ENCODE peak calls at places on chromosomes 7 and 10, in nine cellular contexts. One of them, this sample, is unnamed. For H3K36me3, the result is how much of the 10 kb centered on the place peaks cover.

GRCh38 chr10:11359849-11360248 is 251.6 kb downstream of the USP6NL start:
- DNase-seq in thyroid gland: no peak
- DNase-seq in ascending aorta: no peak
- DNase-seq in neural progenitor cell: no peak
- DNase-seq in fibroblast of lung: no peak
- DNase-seq in psoas muscle: no peak
- DNase-seq in sigmoid colon: no peak
- DNase-seq in testis: no peak
- DNase-seq in brain microvascular endothelial cell: no peak
- DNase-seq in this sample: no peak

GRCh38 chr7:90246184-90246583 is 1.2 kb downstream of the CFAP69 start:
- DNase-seq in thyroid gland: no peak
- DNase-seq in ascending aorta: no peak
- DNase-seq in neural progenitor cell: peak
- DNase-seq in fibroblast of lung: peak
- DNase-seq in psoas muscle: no peak
- DNase-seq in sigmoid colon: peak
- DNase-seq in testis: no peak
- DNase-seq in brain microvascular endothelial cell: no peak
- DNase-seq in this sample: peak

GRCh38 chr10:131855763-131856401 is 44.9 kb upstream of the PPP2R2D start:
- DNase-seq in thyroid gland: no peak
- DNase-seq in ascending aorta: peak
- DNase-seq in neural progenitor cell: no peak
- DNase-seq in fibroblast of lung: no peak
- DNase-seq in psoas muscle: no peak
- DNase-seq in sigmoid colon: peak
- DNase-seq in testis: no peak
- DNase-seq in brain microvascular endothelial cell: no peak
- DNase-seq in this sample: no peak

GRCh38 chr7:8389898-8390642 is 43.3 kb upstream of the NXPH1 start:
- DNase-seq in thyroid gland: no peak
- DNase-seq in ascending aorta: no peak
- DNase-seq in neural progenitor cell: peak
- DNase-seq in fibroblast of lung: no peak
- DNase-seq in psoas muscle: peak
- DNase-seq in sigmoid colon: no peak
- DNase-seq in testis: peak
- DNase-seq in brain microvascular endothelial cell: no peak
- DNase-seq in this sample: no peak

GRCh38 chr10:97904026-97904410 is 54.4 kb downstream of the GOLGA7B start:
- DNase-seq in thyroid gland: no peak
- DNase-seq in ascending aorta: no peak
- DNase-seq in neural progenitor cell: no peak
- DNase-seq in fibroblast of lung: no peak
- DNase-seq in psoas muscle: no peak
- DNase-seq in sigmoid colon: no peak
- DNase-seq in testis: no peak
- DNase-seq in brain microvascular endothelial cell: no peak
- DNase-seq in this sample: no peak

GRCh38 chr7:151592330-151592729 is 72.6 kb upstream of the RHEB start:
- DNase-seq in thyroid gland: no peak
- DNase-seq in ascending aorta: no peak
- DNase-seq in neural progenitor cell: no peak
- DNase-seq in fibroblast of lung: no peak
- DNase-seq in psoas muscle: no peak
- DNase-seq in sigmoid colon: no peak
- DNase-seq in testis: no peak
- DNase-seq in brain microvascular endothelial cell: no peak
- DNase-seq in this sample: no peak

GRCh38 chr7:149802966-149803365 is 29.6 kb upstream of the ZNF467 start:
- DNase-seq in thyroid gland: no peak
- DNase-seq in ascending aorta: no peak
- DNase-seq in neural progenitor cell: no peak
- DNase-seq in fibroblast of lung: no peak
- DNase-seq in psoas muscle: no peak
- DNase-seq in sigmoid colon: no peak
- DNase-seq in testis: no peak
- DNase-seq in brain microvascular endothelial cell: no peak
- DNase-seq in this sample: no peak

GRCh38 chr10:123496996-123497660 is 169.0 kb upstream of the GPR26 start:
- DNase-seq in thyroid gland: no peak
- DNase-seq in ascending aorta: no peak
- DNase-seq in neural progenitor cell: no peak
- DNase-seq in fibroblast of lung: no peak
- DNase-seq in psoas muscle: no peak
- DNase-seq in sigmoid colon: no peak
- DNase-seq in testis: no peak
- DNase-seq in brain microvascular endothelial cell: no peak
- DNase-seq in this sample: no peak

GRCh38 chr7:25260862-25261454 is 32.7 kb upstream of the NPVF start:
- DNase-seq in thyroid gland: no peak
- DNase-seq in ascending aorta: no peak
- DNase-seq in neural progenitor cell: no peak
- DNase-seq in fibroblast of lung: peak
- DNase-seq in psoas muscle: no peak
- DNase-seq in sigmoid colon: no peak
- DNase-seq in testis: no peak
- DNase-seq in brain microvascular endothelial cell: peak
- DNase-seq in this sample: peak

GRCh38 chr7:140672382-140673062 is at the start of gene ADCK2:
- DNase-seq in thyroid gland: peak
- DNase-seq in ascending aorta: peak
- DNase-seq in neural progenitor cell: peak
- DNase-seq in fibroblast of lung: no peak
- DNase-seq in psoas muscle: peak
- DNase-seq in sigmoid colon: peak
- DNase-seq in testis: peak
- DNase-seq in brain microvascular endothelial cell: no peak
- DNase-seq in this sample: no peak

GRCh38 chr7:152574892-152575511 is 100.9 kb downstream of the XRCC2 start:
- DNase-seq in thyroid gland: no peak
- DNase-seq in ascending aorta: no peak
- DNase-seq in neural progenitor cell: no peak
- DNase-seq in fibroblast of lung: no peak
- DNase-seq in psoas muscle: no peak
- DNase-seq in sigmoid colon: no peak
- DNase-seq in testis: no peak
- DNase-seq in brain microvascular endothelial cell: no peak
- DNase-seq in this sample: no peak

GRCh38 chr7:70616821-70617220 is 515.1 kb upstream of the GALNT17 start:
- DNase-seq in thyroid gland: no peak
- DNase-seq in ascending aorta: no peak
- DNase-seq in neural progenitor cell: no peak
- DNase-seq in fibroblast of lung: no peak
- DNase-seq in psoas muscle: no peak
- DNase-seq in sigmoid colon: no peak
- DNase-seq in testis: no peak
- DNase-seq in brain microvascular endothelial cell: no peak
- DNase-seq in this sample: no peak

GRCh38 chr7:101880536-101881443 is 63.4 kb downstream of the CUX1 start:
- DNase-seq in thyroid gland: no peak
- DNase-seq in ascending aorta: no peak
- DNase-seq in neural progenitor cell: no peak
- DNase-seq in fibroblast of lung: peak
- DNase-seq in psoas muscle: no peak
- DNase-seq in sigmoid colon: no peak
- DNase-seq in testis: no peak
- DNase-seq in brain microvascular endothelial cell: peak
- DNase-seq in this sample: peak

GRCh38 chr7:121113288-121113687 is 124.8 kb downstream of the CPED1 start:
- DNase-seq in thyroid gland: no peak
- DNase-seq in ascending aorta: no peak
- DNase-seq in neural progenitor cell: no peak
- DNase-seq in fibroblast of lung: peak
- DNase-seq in psoas muscle: no peak
- DNase-seq in sigmoid colon: no peak
- DNase-seq in testis: no peak
- DNase-seq in brain microvascular endothelial cell: peak
- DNase-seq in this sample: no peak

GRCh38 chr7:36884863-36885262 is 160.6 kb upstream of the AOAH start:
- DNase-seq in thyroid gland: no peak
- DNase-seq in ascending aorta: no peak
- DNase-seq in neural progenitor cell: no peak
- DNase-seq in fibroblast of lung: no peak
- DNase-seq in psoas muscle: no peak
- DNase-seq in sigmoid colon: no peak
- DNase-seq in testis: no peak
- DNase-seq in brain microvascular endothelial cell: no peak
- DNase-seq in this sample: no peak
- H3K36me3 ChIP-seq in thyroid gland: under half
- H3K36me3 ChIP-seq in ascending aorta: under half
- H3K36me3 ChIP-seq in neural progenitor cell: under half
- H3K36me3 ChIP-seq in fibroblast of lung: under half
- H3K36me3 ChIP-seq in psoas muscle: under half
- H3K36me3 ChIP-seq in sigmoid colon: under half
- H3K36me3 ChIP-seq in testis: under half
- H3K36me3 ChIP-seq in brain microvascular endothelial cell: under half
- H3K36me3 ChIP-seq in this sample: under half

GRCh38 chr7:40489844-40490602 is 355.2 kb downstream of the SUGCT start:
- DNase-seq in thyroid gland: no peak
- DNase-seq in ascending aorta: no peak
- DNase-seq in neural progenitor cell: no peak
- DNase-seq in fibroblast of lung: no peak
- DNase-seq in psoas muscle: no peak
- DNase-seq in sigmoid colon: no peak
- DNase-seq in testis: no peak
- DNase-seq in brain microvascular endothelial cell: no peak
- DNase-seq in this sample: no peak
- TF ChIP-seq CTCF in thyroid gland: no peak
- TF ChIP-seq CTCF in ascending aorta: no peak
- TF ChIP-seq CTCF in neural progenitor cell: no peak
- TF ChIP-seq CTCF in fibroblast of lung: no peak
- TF ChIP-seq CTCF in psoas muscle: no peak
- TF ChIP-seq CTCF in sigmoid colon: no peak
- TF ChIP-seq CTCF in testis: no peak
- TF ChIP-seq CTCF in brain microvascular endothelial cell: peak
- TF ChIP-seq CTCF in this sample: no peak

GRCh38 chr7:106256137-106256536 is 28.6 kb downstream of the NAMPT start:
- DNase-seq in thyroid gland: no peak
- DNase-seq in ascending aorta: no peak
- DNase-seq in neural progenitor cell: no peak
- DNase-seq in fibroblast of lung: no peak
- DNase-seq in psoas muscle: no peak
- DNase-seq in sigmoid colon: no peak
- DNase-seq in testis: no peak
- DNase-seq in brain microvascular endothelial cell: no peak
- DNase-seq in this sample: no peak
- H3K36me3 ChIP-seq in thyroid gland: under half
- H3K36me3 ChIP-seq in ascending aorta: half or more
- H3K36me3 ChIP-seq in neural progenitor cell: under half
- H3K36me3 ChIP-seq in fibroblast of lung: under half
- H3K36me3 ChIP-seq in psoas muscle: half or more
- H3K36me3 ChIP-seq in sigmoid colon: under half
- H3K36me3 ChIP-seq in testis: under half
- H3K36me3 ChIP-seq in brain microvascular endothelial cell: under half
- H3K36me3 ChIP-seq in this sample: under half

GRCh38 chr7:2732959-2733584 is 45.1 kb downstream of the AMZ1 start:
- DNase-seq in thyroid gland: no peak
- DNase-seq in ascending aorta: peak
- DNase-seq in neural progenitor cell: no peak
- DNase-seq in fibroblast of lung: peak
- DNase-seq in psoas muscle: peak
- DNase-seq in sigmoid colon: peak
- DNase-seq in testis: peak
- DNase-seq in brain microvascular endothelial cell: peak
- DNase-seq in this sample: peak
- TF ChIP-seq CTCF in thyroid gland: no peak
- TF ChIP-seq CTCF in ascending aorta: no peak
- TF ChIP-seq CTCF in neural progenitor cell: no peak
- TF ChIP-seq CTCF in fibroblast of lung: peak
- TF ChIP-seq CTCF in psoas muscle: peak
- TF ChIP-seq CTCF in sigmoid colon: no peak
- TF ChIP-seq CTCF in testis: no peak
- TF ChIP-seq CTCF in brain microvascular endothelial cell: peak
- TF ChIP-seq CTCF in this sample: peak

GRCh38 chr10:18665815-18666558 is 6.8 kb downstream of the ARL5B start:
- DNase-seq in thyroid gland: no peak
- DNase-seq in ascending aorta: no peak
- DNase-seq in neural progenitor cell: no peak
- DNase-seq in fibroblast of lung: peak
- DNase-seq in psoas muscle: no peak
- DNase-seq in sigmoid colon: no peak
- DNase-seq in testis: no peak
- DNase-seq in brain microvascular endothelial cell: no peak
- DNase-seq in this sample: no peak

GRCh38 chr10:18660816-18661431 is 1.7 kb downstream of the ARL5B start:
- DNase-seq in thyroid gland: no peak
- DNase-seq in ascending aorta: no peak
- DNase-seq in neural progenitor cell: no peak
- DNase-seq in fibroblast of lung: no peak
- DNase-seq in psoas muscle: no peak
- DNase-seq in sigmoid colon: no peak
- DNase-seq in testis: no peak
- DNase-seq in brain microvascular endothelial cell: no peak
- DNase-seq in this sample: no peak

GRCh38 chr10:18668026-18668425 is 8.8 kb downstream of the ARL5B start:
- DNase-seq in thyroid gland: no peak
- DNase-seq in ascending aorta: no peak
- DNase-seq in neural progenitor cell: no peak
- DNase-seq in fibroblast of lung: no peak
- DNase-seq in psoas muscle: no peak
- DNase-seq in sigmoid colon: no peak
- DNase-seq in testis: no peak
- DNase-seq in brain microvascular endothelial cell: no peak
- DNase-seq in this sample: no peak

GRCh38 chr10:18665079-18665478 is 5.8 kb downstream of the ARL5B start:
- DNase-seq in thyroid gland: no peak
- DNase-seq in ascending aorta: no peak
- DNase-seq in neural progenitor cell: no peak
- DNase-seq in fibroblast of lung: no peak
- DNase-seq in psoas muscle: no peak
- DNase-seq in sigmoid colon: no peak
- DNase-seq in testis: no peak
- DNase-seq in brain microvascular endothelial cell: no peak
- DNase-seq in this sample: no peak

DNA sequence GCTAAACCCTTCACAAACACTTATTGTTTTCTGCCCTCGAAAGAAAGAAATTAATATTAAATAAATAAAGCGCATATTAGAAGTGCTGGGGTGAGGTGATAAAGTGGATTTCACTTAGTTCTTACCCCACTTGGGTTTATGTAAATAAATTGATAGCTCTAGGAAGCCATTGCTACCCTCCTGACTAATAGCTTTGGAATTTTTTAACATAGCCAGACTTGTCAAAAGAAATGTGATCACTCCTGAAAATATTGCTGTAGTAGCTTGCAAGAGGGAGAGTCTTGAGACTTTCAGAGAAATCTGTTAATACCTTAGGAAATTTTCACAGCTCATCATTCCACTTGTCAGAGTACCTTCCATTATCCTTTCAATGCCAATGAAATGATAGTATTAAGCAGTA is 7.6 kb downstream of the ARL5B start:
- DNase-seq in thyroid gland: no peak
- DNase-seq in ascending aorta: no peak
- DNase-seq in neural progenitor cell: no peak
- DNase-seq in fibroblast of lung: peak
- DNase-seq in psoas muscle: no peak
- DNase-seq in sigmoid colon: no peak
- DNase-seq in testis: no peak
- DNase-seq in brain microvascular endothelial cell: no peak
- DNase-seq in this sample: no peak
- H3K36me3 ChIP-seq in thyroid gland: under half
- H3K36me3 ChIP-seq in ascending aorta: under half
- H3K36me3 ChIP-seq in neural progenitor cell: under half
- H3K36me3 ChIP-seq in fibroblast of lung: under half
- H3K36me3 ChIP-seq in psoas muscle: under half
- H3K36me3 ChIP-seq in sigmoid colon: under half
- H3K36me3 ChIP-seq in testis: under half
- H3K36me3 ChIP-seq in brain microvascular endothelial cell: under half
- H3K36me3 ChIP-seq in this sample: under half

GRCh38 chr10:73991846-73992245 is 6.1 kb upstream of the VCL start:
- DNase-seq in thyroid gland: no peak
- DNase-seq in ascending aorta: no peak
- DNase-seq in neural progenitor cell: no peak
- DNase-seq in fibroblast of lung: no peak
- DNase-seq in psoas muscle: peak
- DNase-seq in sigmoid colon: no peak
- DNase-seq in testis: no peak
- DNase-seq in brain microvascular endothelial cell: no peak
- DNase-seq in this sample: no peak
- TF ChIP-seq CTCF in thyroid gland: no peak
- TF ChIP-seq CTCF in ascending aorta: no peak
- TF ChIP-seq CTCF in neural progenitor cell: no peak
- TF ChIP-seq CTCF in fibroblast of lung: no peak
- TF ChIP-seq CTCF in psoas muscle: no peak
- TF ChIP-seq CTCF in sigmoid colon: no peak
- TF ChIP-seq CTCF in testis: no peak
- TF ChIP-seq CTCF in brain microvascular endothelial cell: no peak
- TF ChIP-seq CTCF in this sample: no peak

This sample was measured in cardiac muscle cell.